ENCODE peak calls at places on chromosomes 7 and 10, in five cellular contexts. W, G, Q, L and Y are unnamed samples.

GRCh38 chr10:69202332-69202731 is 17.8 kb upstream of the HKDC1 start:
- DNase-seq in W (no peak), G (no peak), Q (no peak), L (peak; percentile 39), Y (no peak)

GRCh38 chr7:51313276-51314035 is 3.2 kb downstream of the COBL start:
- DNase-seq in W (no peak), G (no peak), Q (no peak), L (no peak), Y (no peak)

GRCh38 chr7:20503278-20503677 is 112.2 kb upstream of the ABCB5 start:
- DNase-seq in W (peak; percentile 49), G (no peak), Q (no peak), L (no peak), Y (no peak)

GRCh38 chr7:78473011-78473410 is 674.4 kb downstream of the PHTF2 start:
- DNase-seq in W (no peak), G (no peak), Q (no peak), L (no peak), Y (no peak)

GRCh38 chr7:85234746-85235145 is 47.9 kb upstream of the SEMA3D start:
- DNase-seq in W (no peak), G (no peak), Q (no peak), L (no peak), Y (no peak)

GRCh38 chr10:60042262-60042661 is 135.9 kb upstream of the CCDC6 start:
- DNase-seq in W (no peak), G (no peak), Q (no peak), L (no peak), Y (no peak)

GRCh38 chr10:104437226-104437625 is 83.6 kb downstream of the CFAP58 start:
- DNase-seq in W (no peak), G (no peak), Q (no peak), L (no peak), Y (no peak)

GRCh38 chr7:18352339-18353255 is 143.0 kb upstream of the HDAC9 start:
- DNase-seq in W (peak; percentile 59), G (peak; percentile 5), Q (peak; percentile 32), L (no peak), Y (peak; percentile 54)

GRCh38 chr10:58775960-58776574 is 263.4 kb downstream of the BICC1 start:
- DNase-seq in W (no peak), G (no peak), Q (no peak), L (no peak), Y (no peak)

GRCh38 chr7:131583430-131583829 is 27.0 kb upstream of the PODXL start:
- DNase-seq in W (no peak), G (no peak), Q (no peak), L (no peak), Y (no peak)

GRCh38 chr10:48444861-48445841 is 138.7 kb downstream of the MAPK8 start:
- DNase-seq in W (peak; percentile 70), G (peak; percentile 27), Q (peak; percentile 16), L (no peak), Y (no peak)

GRCh38 chr7:155405399-155406318 is 52.3 kb upstream of the EN2 start:
- DNase-seq in W (peak; percentile 70), G (no peak), Q (peak; percentile 41), L (no peak), Y (no peak)

GRCh38 chr7:2011266-2012043 is 221.3 kb downstream of the MAD1L1 start:
- DNase-seq in W (peak; percentile 47), G (no peak), Q (no peak), L (no peak), Y (no peak)

GRCh38 chr10:42960491-42961155 is 116.2 kb upstream of the RET start:
- DNase-seq in W (no peak), G (no peak), Q (no peak), L (no peak), Y (peak; percentile 45)

GRCh38 chr10:30803901-30804322 is 174.4 kb upstream of the LYZL2 start:
- DNase-seq in W (no peak), G (no peak), Q (no peak), L (no peak), Y (no peak)

GRCh38 chr10:127925471-127926207 is 18.7 kb downstream of the PTPRE start:
- DNase-seq in W (no peak), G (no peak), Q (no peak), L (no peak), Y (no peak)

GRCh38 chr7:1055084-1055450 is 10.7 kb downstream of the GPR146 start:
- DNase-seq in W (peak; percentile 92), G (no peak), Q (peak; percentile 91), L (no peak), Y (no peak)

GRCh38 chr10:6077071-6077675 is 11.7 kb upstream of the RBM17 start:
- DNase-seq in W (no peak), G (no peak), Q (no peak), L (no peak), Y (no peak)

GRCh38 chr10:110511734-110512449 is 14.2 kb downstream of the DUSP5 start:
- DNase-seq in W (no peak), G (peak; percentile 67), Q (no peak), L (no peak), Y (no peak)

GRCh38 chr7:5630670-5631069 is 150.8 kb downstream of the RNF216 start:
- DNase-seq in W (no peak), G (no peak), Q (no peak), L (no peak), Y (no peak)

GRCh38 chr10:4501306-4501705 is 324.7 kb upstream of the AKR1E2 start:
- DNase-seq in W (no peak), G (no peak), Q (no peak), L (no peak), Y (no peak)

GRCh38 chr7:156113733-156114132 is 301.5 kb upstream of the SHH start:
- DNase-seq in W (no peak), G (no peak), Q (no peak), L (no peak), Y (no peak)

GRCh38 chr7:4265056-4265455 is 417.0 kb upstream of the FOXK1 start:
- DNase-seq in W (no peak), G (no peak), Q (no peak), L (no peak), Y (no peak)

GRCh38 chr7:103636153-103636552 is 190.1 kb upstream of the SLC26A5 start:
- DNase-seq in W (no peak), G (no peak), Q (no peak), L (no peak), Y (no peak)

GRCh38 chr7:102933763-102934162 is 21.0 kb downstream of the LRRC17 start:
- DNase-seq in W (peak; percentile 48), G (no peak), Q (no peak), L (no peak), Y (peak; percentile 60)

GRCh38 chr7:105261689-105262088 is 127.0 kb downstream of the SRPK2 start:
- DNase-seq in W (no peak), G (no peak), Q (peak; percentile 40), L (no peak), Y (no peak)

GRCh38 chr7:109456116-109456515 is 886.4 kb downstream of the DNAJB9 start:
- DNase-seq in W (peak; percentile 6), G (no peak), Q (no peak), L (no peak), Y (no peak)

GRCh38 chr7:130901209-130901783 is 167.3 kb upstream of the KLF14 start:
- DNase-seq in W (no peak), G (no peak), Q (no peak), L (no peak), Y (no peak)

GRCh38 chr10:34815174-34816066 is at the start of gene PARD3:
- DNase-seq in W (peak; percentile 95), G (peak; percentile 38), Q (peak; percentile 72), L (no peak), Y (no peak)

GRCh38 chr10:57161157-57161556 is 800.1 kb upstream of the ZWINT start:
- DNase-seq in W (no peak), G (no peak), Q (no peak), L (no peak), Y (no peak)
- TF ChIP-seq GABPA in W (no peak), G (no peak), Q (no peak), L (no peak), Y (no peak)

GRCh38 chr7:44267719-44268413 is 57.5 kb downstream of the CAMK2B start:
- DNase-seq in W (peak; percentile 76), G (no peak), Q (no peak), L (no peak), Y (no peak)
- TF ChIP-seq RFX5 in W (no peak), G (no peak), Q (no peak), L (no peak), Y (no peak)

GRCh38 chr10:133258066-133258817 is 18.4 kb downstream of the ADAM8 start:
- DNase-seq in W (no peak), G (no peak), Q (no peak), L (no peak), Y (no peak)
- TF ChIP-seq GABPA in W (no peak), G (no peak), Q (no peak), L (no peak), Y (no peak)

GRCh38 chr7:64870656-64871055 is 32.4 kb upstream of the ZNF273 start:
- DNase-seq in W (peak; percentile 20), G (no peak), Q (no peak), L (no peak), Y (no peak)
- TF ChIP-seq RFX5 in W (no peak), G (no peak), Q (no peak), L (no peak), Y (no peak)

DNA sequence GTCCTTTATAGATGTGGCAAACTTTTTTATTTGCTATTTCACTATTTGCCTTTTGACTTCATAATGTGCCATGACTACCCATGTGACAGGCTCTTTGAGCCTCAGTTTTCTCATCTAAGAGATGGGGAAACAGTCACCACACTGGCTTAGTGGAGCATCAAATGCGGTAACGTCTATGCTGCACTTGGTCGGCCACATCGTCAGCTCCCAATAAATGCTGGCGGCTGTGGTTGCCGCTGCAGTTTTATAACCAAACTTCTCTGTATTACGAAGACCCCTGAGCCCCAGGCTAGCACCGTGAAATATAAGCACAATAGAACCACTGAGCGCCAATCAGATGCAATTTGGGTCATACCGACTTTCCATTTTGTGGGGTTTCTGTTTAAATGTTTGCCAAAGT is 56.2 kb downstream of the PARP12 start:
- DNase-seq in W (no peak), G (no peak), Q (no peak), L (no peak), Y (no peak)
- TF ChIP-seq GABPA in W (no peak), G (no peak), Q (no peak), L (no peak), Y (no peak)

GRCh38 chr7:34848670-34849069 is 188.6 kb downstream of the DPY19L1 start:
- DNase-seq in W (no peak), G (no peak), Q (no peak), L (no peak), Y (no peak)

GRCh38 chr7:34844936-34845665 is 187.1 kb downstream of the NPSR1 start:
- DNase-seq in W (no peak), G (no peak), Q (no peak), L (no peak), Y (no peak)

GRCh38 chr7:34846976-34847375 is 189.0 kb downstream of the NPSR1 start:
- DNase-seq in W (no peak), G (no peak), Q (no peak), L (no peak), Y (no peak)

GRCh38 chr7:34844401-34844800 is 186.4 kb downstream of the NPSR1 start:
- DNase-seq in W (no peak), G (no peak), Q (no peak), L (no peak), Y (no peak)

GRCh38 chr7:34845666-34846361 is 187.8 kb downstream of the NPSR1 start:
- DNase-seq in W (no peak), G (peak; percentile 18), Q (peak; percentile 22), L (no peak), Y (no peak)
- TF ChIP-seq RFX5 in W (no peak), G (no peak), Q (no peak), L (no peak), Y (no peak)